ENCODE peak calls at places on chromosome 3, in eight cellular contexts. Y is NCI-H1105; G is stimulated activated naive B cell treated with anti-CD40 and anti-IgM and Interleukin-4, amounts not matched to agents 10 μg/mL and 1 μg/mL and 100 μg/mL, for 72 hours; M is tibial nerve; S is stimulated activated CD4-positive, alpha-beta T cell treated with anti-CD3 and anti-CD28 coated beads, Interleukin-4, amount 100 ng/mL, for 24 hours; T is AG09309; D is activated naive CD8-positive, alpha-beta T cell treated with anti-CD3 and anti-CD28 coated beads, Interleukin-2, amount 50 U/mL, for 24 hours; W is fibroblast of mammary gland. J is an unnamed sample.
A peak's percentile ranks its signal among the peaks of the same experiment; 100 is the strongest.

GRCh38 chr3:116059421-116060096 is 385.7 kb downstream of the LSAMP start:
- DNase-seq in Y (no peak), G (no peak), M (no peak), S (no peak), T (peak; percentile 66), D (no peak), W (peak; percentile 92), J (no peak)

GRCh38 chr3:170848294-170848917 is 21.6 kb downstream of the RPL22L1 start:
- DNase-seq in Y (peak; percentile 7), G (no peak), M (no peak), S (no peak), T (no peak), D (no peak), W (peak; percentile 46), J (no peak)

GRCh38 chr3:155941354-155941753 is 70.9 kb downstream of the GMPS start:
- DNase-seq in Y (no peak), G (no peak), M (no peak), S (no peak), T (no peak), D (no peak), W (no peak), J (no peak)

GRCh38 chr3:39147711-39148115 is 5.7 kb downstream of the CSRNP1 start:
- DNase-seq in Y (no peak), G (no peak), M (no peak), S (no peak), T (no peak), D (peak; percentile 41), W (peak; percentile 51), J (no peak)

GRCh38 chr3:128575777-128576176 is 74.8 kb downstream of the RPN1 start:
- DNase-seq in Y (no peak), G (no peak), M (no peak), S (no peak), T (no peak), D (no peak), W (no peak), J (no peak)

GRCh38 chr3:98326945-98327344 is 26.7 kb upstream of the OR5K4 start:
- DNase-seq in Y (no peak), G (no peak), M (no peak), S (no peak), T (no peak), D (no peak), W (no peak), J (no peak)

GRCh38 chr3:114393367-114394072 is 99.7 kb downstream of the TIGIT start:
- DNase-seq in Y (no peak), G (no peak), M (no peak), S (no peak), T (no peak), D (no peak), W (no peak), J (no peak)

GRCh38 chr3:148026009-148026588 is 616.9 kb downstream of the ZIC1 start:
- DNase-seq in Y (no peak), G (no peak), M (no peak), S (no peak), T (no peak), D (no peak), W (no peak), J (no peak)

GRCh38 chr3:98734311-98734710 is 28.8 kb upstream of the ST3GAL6 start:
- DNase-seq in Y (no peak), G (no peak), M (no peak), S (no peak), T (no peak), D (no peak), W (no peak), J (no peak)

GRCh38 chr3:156395961-156396700 is 158.8 kb downstream of the SSR3 start:
- DNase-seq in Y (no peak), G (no peak), M (no peak), S (no peak), T (no peak), D (no peak), W (peak; percentile 74), J (no peak)

GRCh38 chr3:105281989-105282388 is 84.7 kb upstream of the ALCAM start:
- DNase-seq in Y (no peak), G (no peak), M (no peak), S (no peak), T (no peak), D (no peak), W (no peak), J (no peak)

GRCh38 chr3:197023998-197024651 is 5.5 kb downstream of the MELTF start:
- DNase-seq in Y (no peak), G (no peak), M (no peak), S (no peak), T (no peak), D (no peak), W (no peak), J (no peak)

GRCh38 chr3:193640165-193640706 is 47.2 kb downstream of the OPA1 start:
- DNase-seq in Y (no peak), G (no peak), M (no peak), S (no peak), T (no peak), D (no peak), W (peak; percentile 2), J (no peak)

GRCh38 chr3:46372492-46373359 is 2.0 kb downstream of the CCR5 start:
- DNase-seq in Y (no peak), G (no peak), M (no peak), S (no peak), T (peak; percentile 5), D (no peak), W (peak; percentile 37), J (no peak)

GRCh38 chr3:57706462-57706861 is 13.6 kb upstream of the DENND6A start:
- DNase-seq in Y (no peak), G (no peak), M (no peak), S (no peak), T (peak; percentile 74), D (no peak), W (peak; percentile 96), J (no peak)

GRCh38 chr3:183579967-183580720 is 24.6 kb upstream of the KLHL6 start:
- DNase-seq in Y (no peak), G (no peak), M (peak; percentile 19), S (no peak), T (peak; percentile 7), D (no peak), W (peak; percentile 45), J (no peak)

GRCh38 chr3:9913601-9914000 is 3.3 kb upstream of the IL17RC start:
- DNase-seq in Y (no peak), G (no peak), M (no peak), S (no peak), T (no peak), D (no peak), W (no peak), J (no peak)

GRCh38 chr3:49022751-49023171 is 840 bp downstream of the NDUFAF3 start:
- DNase-seq in Y (no peak), G (no peak), M (no peak), S (no peak), T (no peak), D (no peak), W (no peak), J (no peak)

GRCh38 chr3:133540896-133541674 is 32.4 kb upstream of the CDV3 start:
- DNase-seq in Y (no peak), G (no peak), M (no peak), S (no peak), T (no peak), D (no peak), W (peak; percentile 91), J (no peak)

GRCh38 chr3:52493232-52494017 is 1.7 kb upstream of the STAB1 start:
- DNase-seq in Y (no peak), G (no peak), M (peak; percentile 30), S (no peak), T (no peak), D (no peak), W (no peak), J (no peak)

GRCh38 chr3:148147896-148148295 is 549.8 kb upstream of the AGTR1 start:
- DNase-seq in Y (no peak), G (no peak), M (no peak), S (no peak), T (no peak), D (no peak), W (peak; percentile 3), J (no peak)

GRCh38 chr3:129001817-129002572 is 891 bp downstream of the EFCC1 start:
- DNase-seq in Y (peak; percentile 38), G (no peak), M (no peak), S (peak; percentile 30), T (no peak), D (peak; percentile 45), W (no peak), J (no peak)

GRCh38 chr3:121736112-121736511 is 13.4 kb downstream of the GOLGB1 start:
- DNase-seq in Y (no peak), G (no peak), M (no peak), S (no peak), T (no peak), D (no peak), W (peak; percentile 41), J (no peak)

GRCh38 chr3:114376091-114376490 is 82.3 kb downstream of the TIGIT start:
- DNase-seq in Y (no peak), G (no peak), M (no peak), S (no peak), T (no peak), D (no peak), W (peak; percentile 26), J (no peak)

GRCh38 chr3:131110087-131110486 is 83.4 kb downstream of the NEK11 start:
- DNase-seq in Y (no peak), G (no peak), M (no peak), S (no peak), T (peak; percentile 61), D (no peak), W (peak; percentile 9), J (no peak)

GRCh38 chr3:151327571-151328198 is 1.7 kb downstream of the P2RY13 start:
- DNase-seq in Y (no peak), G (no peak), M (no peak), S (no peak), T (no peak), D (no peak), W (peak; percentile 48), J (no peak)

GRCh38 chr3:50204804-50205718 is at the start of gene SLC38A3:
- DNase-seq in Y (no peak), G (no peak), M (no peak), S (no peak), T (no peak), D (no peak), W (no peak), J (no peak)

GRCh38 chr3:195542261-195542660 is 864 bp downstream of the PPP1R2 start:
- DNase-seq in Y (peak; percentile 17), G (no peak), M (no peak), S (no peak), T (no peak), D (no peak), W (no peak), J (no peak)